ENCODE peak calls at places on chromosomes 2 and 18, in ten cellular contexts. Q is fibroblast of mammary gland, B is HepG2, V is lower lobe of right lung, X is heart left ventricle, L is stomach, H is lung, C is psoas muscle, J is omental fat pad, M is astrocyte of the spinal cord. O is an unnamed sample.

GRCh38 chr2:122238006-122238559 is 482.6 kb downstream of the TSN start:
- DNase-seq in Q (no peak), B (no peak), V (no peak), X (no peak), L (no peak), H (no peak), C (no peak), J (no peak), M (no peak), O (no peak)

GRCh38 chr2:71952572-71953188 is 195.0 kb downstream of the CYP26B1 start:
- DNase-seq in Q (no peak), B (no peak), V (no peak), X (no peak), L (no peak), H (no peak), C (no peak), J (no peak), M (no peak), O (no peak)

GRCh38 chr2:145652992-145653545 is 1133.2 kb upstream of the ZEB2 start:
- DNase-seq in Q (peak), B (no peak), V (no peak), X (no peak), L (no peak), H (no peak), C (no peak), J (no peak), M (peak), O (no peak)

GRCh38 chr2:178908810-178909209 is 101.6 kb upstream of the TTN start:
- DNase-seq in Q (no peak), B (no peak), V (no peak), X (no peak), L (no peak), H (no peak), C (peak), J (no peak), M (no peak), O (no peak)

GRCh38 chr2:100197643-100198153 is 55.3 kb upstream of the AFF3 start:
- DNase-seq in Q (no peak), B (no peak), V (peak), X (peak), L (peak), H (peak), C (peak), J (no peak), M (peak), O (peak)

GRCh38 chr18:36829362-36830140 is 624 bp downstream of the KIAA1328 start:
- DNase-seq in Q (peak), B (peak), V (no peak), X (no peak), L (no peak), H (no peak), C (no peak), J (no peak), M (peak), O (no peak)

GRCh38 chr2:15941970-15942710 is 1.8 kb downstream of the MYCN start:
- DNase-seq in Q (no peak), B (no peak), V (no peak), X (no peak), L (peak), H (no peak), C (no peak), J (no peak), M (no peak), O (no peak)

GRCh38 chr2:123738643-123739042 is 286.4 kb upstream of the CNTNAP5 start:
- DNase-seq in Q (peak), B (no peak), V (no peak), X (no peak), L (no peak), H (no peak), C (no peak), J (no peak), M (no peak), O (no peak)

GRCh38 chr2:235095569-235095968 is 143.8 kb downstream of the SH3BP4 start:
- DNase-seq in Q (peak), B (no peak), V (no peak), X (no peak), L (no peak), H (no peak), C (no peak), J (no peak), M (no peak), O (peak)

GRCh38 chr2:214066847-214067246 is 344.0 kb upstream of the VWC2L start:
- DNase-seq in Q (no peak), B (no peak), V (no peak), X (no peak), L (no peak), H (no peak), C (no peak), J (no peak), M (no peak), O (no peak)

GRCh38 chr18:58447342-58448190 is 181.3 kb downstream of the ALPK2 start:
- DNase-seq in Q (peak), B (no peak), V (no peak), X (no peak), L (no peak), H (no peak), C (no peak), J (no peak), M (peak), O (no peak)

GRCh38 chr2:190765386-190766173 is 115.0 kb upstream of the GLS start:
- DNase-seq in Q (peak), B (no peak), V (no peak), X (no peak), L (no peak), H (no peak), C (no peak), J (no peak), M (peak), O (no peak)

GRCh38 chr2:146754606-146755005 is 1090.2 kb upstream of the ACVR2A start:
- DNase-seq in Q (no peak), B (no peak), V (no peak), X (no peak), L (no peak), H (no peak), C (no peak), J (no peak), M (no peak), O (no peak)

GRCh38 chr2:216787851-216788250 is 72.0 kb downstream of the TNP1 start:
- DNase-seq in Q (no peak), B (no peak), V (no peak), X (no peak), L (no peak), H (no peak), C (no peak), J (no peak), M (no peak), O (no peak)

GRCh38 chr2:205948883-205949282 is 137.1 kb downstream of the INO80D start:
- DNase-seq in Q (no peak), B (no peak), V (no peak), X (no peak), L (no peak), H (no peak), C (no peak), J (no peak), M (no peak), O (no peak)

GRCh38 chr2:180622122-180622918 is 358.1 kb upstream of the UBE2E3 start:
- DNase-seq in Q (peak), B (no peak), V (no peak), X (no peak), L (no peak), H (no peak), C (no peak), J (no peak), M (peak), O (no peak)

GRCh38 chr2:43018179-43019024 is 208.0 kb downstream of the ZFP36L2 start:
- DNase-seq in Q (peak), B (peak), V (peak), X (peak), L (peak), H (peak), C (peak), J (peak), M (no peak), O (no peak)

GRCh38 chr2:68448671-68449394 is 18.3 kb downstream of the FBXO48 start:
- DNase-seq in Q (no peak), B (no peak), V (no peak), X (no peak), L (no peak), H (no peak), C (no peak), J (no peak), M (no peak), O (no peak)

GRCh38 chr2:151713291-151713903 is 20.9 kb downstream of the NEB start:
- DNase-seq in Q (no peak), B (no peak), V (no peak), X (no peak), L (no peak), H (no peak), C (no peak), J (no peak), M (no peak), O (no peak)

GRCh38 chr2:132814651-132815050 is 144.6 kb upstream of the LYPD1 start:
- DNase-seq in Q (no peak), B (no peak), V (no peak), X (no peak), L (no peak), H (no peak), C (no peak), J (no peak), M (no peak), O (no peak)

GRCh38 chr2:149928026-149928425 is 340.5 kb upstream of the MMADHC start:
- DNase-seq in Q (no peak), B (no peak), V (no peak), X (no peak), L (no peak), H (no peak), C (no peak), J (no peak), M (no peak), O (no peak)

GRCh38 chr2:163756588-163756987 is 20.8 kb upstream of the FIGN start:
- DNase-seq in Q (no peak), B (no peak), V (no peak), X (no peak), L (no peak), H (no peak), C (no peak), J (no peak), M (peak), O (no peak)

GRCh38 chr18:55048892-55049291 is 89.6 kb upstream of the CCDC68 start:
- DNase-seq in Q (peak), B (no peak), V (no peak), X (no peak), L (no peak), H (no peak), C (no peak), J (no peak), M (peak), O (no peak)

GRCh38 chr2:191246820-191247380 is 1.7 kb downstream of the MYO1B start:
- DNase-seq in Q (no peak), B (no peak), V (no peak), X (no peak), L (no peak), H (no peak), C (no peak), J (no peak), M (peak), O (no peak)

GRCh38 chr2:97871096-97871780 is 124.5 kb downstream of the TMEM131 start:
- DNase-seq in Q (peak), B (peak), V (no peak), X (no peak), L (no peak), H (no peak), C (no peak), J (no peak), M (peak), O (no peak)

GRCh38 chr2:150538582-150539236 is 51.2 kb upstream of the RND3 start:
- DNase-seq in Q (peak), B (no peak), V (no peak), X (no peak), L (no peak), H (no peak), C (no peak), J (no peak), M (no peak), O (no peak)

GRCh38 chr2:68423966-68424650 is 43.0 kb downstream of the FBXO48 start:
- DNase-seq in Q (no peak), B (no peak), V (no peak), X (no peak), L (no peak), H (no peak), C (no peak), J (no peak), M (no peak), O (no peak)

GRCh38 chr2:85318222-85319182 is 9.3 kb downstream of the TGOLN2 start:
- DNase-seq in Q (peak), B (no peak), V (no peak), X (no peak), L (no peak), H (no peak), C (no peak), J (no peak), M (peak), O (no peak)

GRCh38 chr18:32470136-32470712 is 458 bp downstream of the GAREM1 start:
- DNase-seq in Q (peak), B (no peak), V (peak), X (peak), L (peak), H (peak), C (peak), J (no peak), M (no peak), O (no peak)

GRCh38 chr2:240963376-240964220 is 34.8 kb upstream of the SNED1 start:
- DNase-seq in Q (no peak), B (no peak), V (peak), X (peak), L (peak), H (no peak), C (no peak), J (no peak), M (no peak), O (peak)

GRCh38 chr2:29228276-29228675 is 113.1 kb downstream of the CLIP4 start:
- DNase-seq in Q (peak), B (no peak), V (no peak), X (no peak), L (no peak), H (no peak), C (no peak), J (no peak), M (peak), O (no peak)

GRCh38 chr2:10091182-10091932 is 11.1 kb upstream of the CYS1 start:
- DNase-seq in Q (no peak), B (no peak), V (peak), X (peak), L (peak), H (no peak), C (no peak), J (no peak), M (no peak), O (no peak)

GRCh38 chr2:55493220-55493619 is 26.3 kb upstream of the CFAP36 start:
- DNase-seq in Q (peak), B (no peak), V (no peak), X (no peak), L (no peak), H (no peak), C (no peak), J (no peak), M (no peak), O (no peak)

GRCh38 chr2:234377761-234378341 is 119.0 kb downstream of the ARL4C start:
- DNase-seq in Q (peak), B (no peak), V (no peak), X (no peak), L (no peak), H (no peak), C (no peak), J (no peak), M (peak), O (no peak)

GRCh38 chr2:24920813-24921441 is 890 bp upstream of the ADCY3 start:
- DNase-seq in Q (no peak), B (peak), V (no peak), X (no peak), L (no peak), H (no peak), C (no peak), J (no peak), M (no peak), O (no peak)

GRCh38 chr18:13376298-13376840 is 157.8 kb downstream of the LDLRAD4 start:
- DNase-seq in Q (no peak), B (no peak), V (no peak), X (no peak), L (no peak), H (no peak), C (no peak), J (no peak), M (peak), O (no peak)

GRCh38 chr2:86225581-86225980 is 26.3 kb downstream of the MRPL35 start:
- DNase-seq in Q (no peak), B (no peak), V (no peak), X (peak), L (no peak), H (no peak), C (peak), J (no peak), M (no peak), O (no peak)

GRCh38 chr2:227774011-227774624 is 28.4 kb downstream of the SCYGR8 start:
- DNase-seq in Q (no peak), B (peak), V (no peak), X (no peak), L (no peak), H (no peak), C (no peak), J (no peak), M (no peak), O (peak)
- TF ChIP-seq CTCF in Q (no peak), B (peak), V (peak), X (no peak), L (peak), H (no peak), C (no peak), J (no peak), M (no peak), O (no peak)

GRCh38 chr2:239203443-239204142 is 197.2 kb downstream of the HDAC4 start:
- DNase-seq in Q (no peak), B (no peak), V (no peak), X (no peak), L (no peak), H (no peak), C (no peak), J (no peak), M (no peak), O (no peak)
- TF ChIP-seq CTCF in Q (no peak), B (no peak), V (no peak), X (no peak), L (no peak), H (no peak), C (no peak), J (no peak), M (no peak), O (no peak)

GRCh38 chr18:48340502-48340901 is 68.7 kb downstream of the ZBTB7C start:
- DNase-seq in Q (no peak), B (no peak), V (no peak), X (no peak), L (no peak), H (no peak), C (no peak), J (no peak), M (no peak), O (no peak)
- TF ChIP-seq CTCF in Q (no peak), B (no peak), V (no peak), X (no peak), L (no peak), H (no peak), C (no peak), J (no peak), M (no peak), O (no peak)

DNA sequence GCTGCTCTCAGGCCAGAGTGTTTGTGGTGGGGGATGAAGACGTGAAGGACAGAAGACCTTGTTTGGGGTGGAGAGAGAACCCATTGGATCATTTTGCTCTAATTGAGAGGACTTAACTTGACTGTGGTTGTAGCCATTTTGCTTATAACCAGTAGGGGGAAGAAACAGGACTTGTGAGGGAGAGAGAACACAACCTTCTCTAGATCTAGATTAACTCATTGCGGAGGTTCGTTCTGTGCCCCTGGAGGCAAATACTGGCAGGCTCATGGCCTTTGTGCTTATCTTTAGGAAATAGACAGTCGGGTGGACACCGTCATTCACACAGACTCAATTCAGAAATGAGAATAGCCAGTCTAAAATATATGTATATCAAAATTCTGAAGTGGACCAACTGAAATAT is 147.0 kb upstream of the LHCGR start:
- DNase-seq in Q (no peak), B (no peak), V (no peak), X (no peak), L (no peak), H (no peak), C (no peak), J (no peak), M (no peak), O (no peak)
- TF ChIP-seq CTCF in Q (peak), B (no peak), V (no peak), X (no peak), L (no peak), H (no peak), C (no peak), J (no peak), M (no peak), O (no peak)

GRCh38 chr2:38076250-38076709 is 329 bp upstream of the CYP1B1 start:
- DNase-seq in Q (peak), B (no peak), V (peak), X (peak), L (peak), H (peak), C (peak), J (no peak), M (peak), O (no peak)
- TF ChIP-seq CTCF in Q (peak), B (no peak), V (no peak), X (peak), L (no peak), H (no peak), C (peak), J (no peak), M (peak), O (no peak)

DNA sequence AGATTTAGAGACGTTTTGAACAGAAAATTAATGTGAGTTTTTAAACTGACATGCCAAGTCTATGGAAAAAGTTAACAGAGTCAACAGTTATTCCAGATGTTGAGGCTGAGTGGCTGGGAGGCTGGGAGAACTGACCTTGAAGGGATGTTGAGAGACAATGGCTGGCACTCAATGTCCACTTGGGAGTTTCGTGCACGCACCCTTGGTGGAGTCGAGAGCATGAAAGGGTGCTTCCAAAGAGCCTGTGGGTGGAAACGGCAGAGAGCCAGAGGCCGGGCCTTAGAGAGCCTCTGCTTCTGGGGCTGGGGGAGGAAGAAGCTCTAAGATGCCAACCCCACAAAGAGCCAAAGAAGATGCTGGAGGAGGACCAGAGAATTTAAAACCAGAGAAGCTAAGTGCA is 63.4 kb upstream of the L3MBTL4 start:
- DNase-seq in Q (no peak), B (no peak), V (no peak), X (no peak), L (no peak), H (no peak), C (no peak), J (no peak), M (no peak), O (no peak)
- TF ChIP-seq CTCF in Q (no peak), B (no peak), V (no peak), X (no peak), L (no peak), H (no peak), C (no peak), J (no peak), M (no peak), O (no peak)

GRCh38 chr18:64244571-64244970 is 95.7 kb upstream of the LINC00305 start:
- DNase-seq in Q (no peak), B (no peak), V (no peak), X (no peak), L (no peak), H (no peak), C (no peak), J (no peak), M (no peak), O (no peak)
- TF ChIP-seq CTCF in Q (no peak), B (no peak), V (no peak), X (peak), L (no peak), H (no peak), C (no peak), J (no peak), M (no peak), O (no peak)

GRCh38 chr18:66874375-66874774 is 270.5 kb upstream of the CDH19 start:
- DNase-seq in Q (no peak), B (peak), V (no peak), X (no peak), L (no peak), H (no peak), C (no peak), J (no peak), M (no peak), O (no peak)

GRCh38 chr18:66867653-66868052 is 263.8 kb upstream of the CDH19 start:
- DNase-seq in Q (no peak), B (no peak), V (no peak), X (no peak), L (no peak), H (no peak), C (no peak), J (no peak), M (peak), O (no peak)

GRCh38 chr18:66873899-66874298 is 270.0 kb upstream of the CDH19 start:
- DNase-seq in Q (no peak), B (peak), V (no peak), X (no peak), L (no peak), H (no peak), C (no peak), J (no peak), M (no peak), O (no peak)

GRCh38 chr18:66874812-66875474 is 271.1 kb upstream of the CDH19 start:
- DNase-seq in Q (no peak), B (peak), V (no peak), X (no peak), L (no peak), H (no peak), C (no peak), J (no peak), M (no peak), O (no peak)

DNA sequence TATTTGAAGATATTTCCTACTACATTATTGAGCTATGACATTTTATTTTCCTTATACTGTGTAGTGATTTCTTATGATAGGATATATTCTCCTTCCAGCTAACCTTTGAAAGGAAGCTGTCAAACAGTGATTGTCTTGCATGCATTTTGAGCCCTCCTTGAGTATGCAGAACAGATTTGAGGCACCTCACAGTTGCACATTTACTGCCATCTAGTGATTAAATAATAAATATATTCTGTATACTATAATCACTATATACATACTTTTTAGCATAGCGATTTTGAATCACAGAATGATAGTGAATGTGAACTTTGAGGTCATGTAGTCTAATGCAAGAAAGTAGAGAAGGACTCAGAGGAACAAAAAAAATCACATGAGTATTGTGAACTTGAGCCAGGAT is 268.4 kb upstream of the CDH19 start:
- DNase-seq in Q (peak), B (no peak), V (no peak), X (no peak), L (no peak), H (no peak), C (no peak), J (no peak), M (peak), O (no peak)
- TF ChIP-seq CTCF in Q (peak), B (no peak), V (peak), X (no peak), L (no peak), H (no peak), C (no peak), J (no peak), M (no peak), O (peak)